ENCODE peak calls at places on chromosomes 16 and 17, in seven cellular contexts. H is PC-3; Z is kidney epithelial cell; P is CD8-positive, alpha-beta T cell; M is PC-9; Q is AG04450; X is Peyer's patch. K is an unnamed sample. For H3K27me3, the result is how much of the 10 kb centered on the place peaks cover.

GRCh38 chr16:10228779-10229178 is 46.6 kb upstream of the GRIN2A start:
- DNase-seq in H (peak), Z (no peak), P (no peak), M (no peak), Q (no peak), X (no peak), K (no peak)

GRCh38 chr16:322476-323143 is 29.9 kb downstream of the AXIN1 start:
- DNase-seq in H (no peak), Z (no peak), P (no peak), M (no peak), Q (no peak), X (no peak), K (no peak)

GRCh38 chr17:65819810-65820209 is 258.4 kb upstream of the AXIN2 start:
- DNase-seq in H (no peak), Z (no peak), P (no peak), M (no peak), Q (no peak), X (no peak), K (no peak)

GRCh38 chr17:76883744-76884525 is 15.7 kb downstream of the MGAT5B start:
- DNase-seq in H (no peak), Z (no peak), P (no peak), M (no peak), Q (no peak), X (no peak), K (no peak)

GRCh38 chr17:78535285-78536197 is 41.7 kb downstream of the DNAH17 start:
- DNase-seq in H (peak), Z (no peak), P (no peak), M (peak), Q (no peak), X (no peak), K (no peak)

GRCh38 chr17:72476134-72476533 is 355.3 kb downstream of the SOX9 start:
- DNase-seq in H (no peak), Z (no peak), P (no peak), M (no peak), Q (no peak), X (no peak), K (no peak)

GRCh38 chr17:78905111-78905510 is 2.1 kb upstream of the CEP295NL start:
- DNase-seq in H (no peak), Z (no peak), P (no peak), M (no peak), Q (no peak), X (no peak), K (no peak)

GRCh38 chr16:23505180-23505665 is 5.1 kb downstream of the GGA2 start:
- DNase-seq in H (no peak), Z (no peak), P (no peak), M (no peak), Q (no peak), X (no peak), K (no peak)

GRCh38 chr16:56609463-56609921 is 1.1 kb downstream of the MT2A start:
- DNase-seq in H (peak), Z (no peak), P (peak), M (no peak), Q (no peak), X (peak), K (peak)

GRCh38 chr17:82388223-82388921 is 16.8 kb downstream of the UTS2R start:
- DNase-seq in H (peak), Z (no peak), P (no peak), M (peak), Q (no peak), X (no peak), K (no peak)

GRCh38 chr17:32496348-32497078 is 9.7 kb downstream of the CDK5R1 start:
- DNase-seq in H (peak), Z (no peak), P (no peak), M (peak), Q (peak), X (no peak), K (no peak)

GRCh38 chr17:57667461-57667923 is 77.6 kb downstream of the CCDC182 start:
- DNase-seq in H (no peak), Z (no peak), P (no peak), M (no peak), Q (no peak), X (no peak), K (peak)

GRCh38 chr17:61306003-61306402 is 93.6 kb upstream of the TBX2 start:
- DNase-seq in H (peak), Z (no peak), P (no peak), M (no peak), Q (no peak), X (no peak), K (no peak)

GRCh38 chr16:48903054-48903453 is 293.1 kb upstream of the N4BP1 start:
- DNase-seq in H (no peak), Z (no peak), P (no peak), M (no peak), Q (no peak), X (no peak), K (no peak)

GRCh38 chr16:56331915-56332314 is 93.4 kb downstream of the AMFR start:
- DNase-seq in H (no peak), Z (no peak), P (no peak), M (no peak), Q (no peak), X (no peak), K (no peak)

GRCh38 chr17:70961341-70961740 is 792.0 kb downstream of the KCNJ2 start:
- DNase-seq in H (no peak), Z (no peak), P (no peak), M (no peak), Q (peak), X (no peak), K (no peak)

GRCh38 chr17:7263071-7263800 is 958 bp upstream of the CLDN7 start:
- DNase-seq in H (peak), Z (no peak), P (peak), M (peak), Q (no peak), X (peak), K (no peak)

GRCh38 chr16:73448970-73449369 is 401.0 kb upstream of the ZFHX3 start:
- DNase-seq in H (no peak), Z (no peak), P (no peak), M (no peak), Q (no peak), X (no peak), K (no peak)

GRCh38 chr16:30615358-30616076 is 5.3 kb upstream of the ZNF689 start:
- DNase-seq in H (peak), Z (no peak), P (peak), M (peak), Q (no peak), X (peak), K (peak)

GRCh38 chr17:29444589-29444988 is 54.4 kb downstream of the TAOK1 start:
- DNase-seq in H (peak), Z (no peak), P (no peak), M (no peak), Q (no peak), X (no peak), K (no peak)

GRCh38 chr17:74118504-74118903 is 85.0 kb upstream of the RPL38 start:
- DNase-seq in H (no peak), Z (no peak), P (no peak), M (no peak), Q (no peak), X (no peak), K (no peak)

GRCh38 chr17:75308732-75309629 is 19.7 kb upstream of the SLC25A19 start:
- DNase-seq in H (no peak), Z (no peak), P (no peak), M (peak), Q (no peak), X (no peak), K (no peak)

GRCh38 chr17:81734405-81735055 is 22.4 kb downstream of the SLC25A10 start:
- DNase-seq in H (no peak), Z (no peak), P (no peak), M (peak), Q (no peak), X (no peak), K (no peak)

GRCh38 chr17:36816889-36817288 is 120.4 kb upstream of the LHX1 start:
- DNase-seq in H (no peak), Z (no peak), P (no peak), M (no peak), Q (no peak), X (no peak), K (no peak)

GRCh38 chr17:15260376-15261062 is 4.6 kb downstream of the PMP22 start:
- DNase-seq in H (peak), Z (no peak), P (peak), M (peak), Q (peak), X (peak), K (peak)

GRCh38 chr17:33942414-33942813 is 312.7 kb upstream of the CCL2 start:
- DNase-seq in H (no peak), Z (no peak), P (no peak), M (no peak), Q (no peak), X (no peak), K (peak)

GRCh38 chr17:17125136-17126084 is 80.7 kb downstream of the PLD6 start:
- DNase-seq in H (no peak), Z (no peak), P (peak), M (no peak), Q (no peak), X (no peak), K (no peak)

GRCh38 chr17:77089118-77089477 is 51.7 kb upstream of the SEC14L1 start:
- DNase-seq in H (peak), Z (no peak), P (no peak), M (peak), Q (no peak), X (no peak), K (no peak)

GRCh38 chr16:73771676-73772075 is 524.9 kb upstream of the PSMD7 start:
- DNase-seq in H (no peak), Z (peak), P (no peak), M (no peak), Q (no peak), X (no peak), K (no peak)

GRCh38 chr17:43851744-43852143 is 4.8 kb downstream of the CD300LG start:
- DNase-seq in H (no peak), Z (no peak), P (no peak), M (no peak), Q (no peak), X (no peak), K (no peak)

GRCh38 chr16:84520778-84521770 is 16.6 kb upstream of the MEAK7 start:
- DNase-seq in H (peak), Z (no peak), P (no peak), M (no peak), Q (no peak), X (no peak), K (no peak)

DNA sequence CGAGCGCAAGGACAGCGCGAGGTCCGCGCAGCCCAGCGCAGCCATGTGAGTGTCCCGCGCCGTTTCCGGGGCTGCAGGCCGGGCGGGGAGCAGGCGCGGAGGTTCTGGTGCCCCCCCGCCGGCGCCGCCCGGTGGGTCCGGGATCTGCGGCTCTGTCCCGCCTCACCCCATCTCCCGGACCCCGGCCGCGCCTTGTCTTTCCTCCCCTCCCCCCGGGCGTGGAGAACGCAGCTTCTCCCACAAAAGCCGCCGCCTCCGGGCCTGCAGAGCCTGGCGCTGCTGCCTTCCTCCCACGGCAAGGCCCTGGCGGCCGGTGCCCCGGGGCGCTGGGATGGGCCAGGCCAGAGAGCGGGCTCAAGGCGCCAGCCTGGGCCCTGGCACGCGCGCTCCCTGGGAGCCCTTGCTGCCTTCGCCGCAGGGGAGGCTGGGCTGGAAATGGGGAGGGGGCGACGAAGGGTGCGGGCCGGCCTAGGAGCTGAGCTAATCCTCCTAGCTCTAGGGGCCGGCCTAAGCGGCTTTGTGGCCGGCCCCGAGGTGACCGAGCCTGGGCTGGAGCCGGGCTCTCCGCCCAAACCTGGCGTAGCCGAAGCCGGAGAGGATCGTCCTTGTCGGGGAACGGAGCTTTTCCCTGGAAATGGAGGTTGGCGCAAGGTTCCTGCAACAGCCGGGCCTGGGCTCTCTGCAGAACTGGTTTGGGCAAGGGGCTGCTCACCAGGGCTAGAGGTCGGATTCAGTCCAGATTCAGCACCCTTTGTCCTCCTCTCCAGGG is 425 bp downstream of the RIPOR1 start:
- DNase-seq in H (peak), Z (no peak), P (no peak), M (peak), Q (no peak), X (no peak), K (peak)
- TF ChIP-seq CTCF in H (no peak), Z (no peak), P (no peak), M (no peak), Q (no peak), X (no peak), K (no peak)

GRCh38 chr16:86025706-86026105 is 126.7 kb downstream of the IRF8 start:
- DNase-seq in H (no peak), Z (no peak), P (no peak), M (no peak), Q (no peak), X (no peak), K (no peak)
- H3K27me3 ChIP-seq in H (under half), Z (under half), P (under half), M (half or more), Q (under half), X (under half), K (under half)

DNA sequence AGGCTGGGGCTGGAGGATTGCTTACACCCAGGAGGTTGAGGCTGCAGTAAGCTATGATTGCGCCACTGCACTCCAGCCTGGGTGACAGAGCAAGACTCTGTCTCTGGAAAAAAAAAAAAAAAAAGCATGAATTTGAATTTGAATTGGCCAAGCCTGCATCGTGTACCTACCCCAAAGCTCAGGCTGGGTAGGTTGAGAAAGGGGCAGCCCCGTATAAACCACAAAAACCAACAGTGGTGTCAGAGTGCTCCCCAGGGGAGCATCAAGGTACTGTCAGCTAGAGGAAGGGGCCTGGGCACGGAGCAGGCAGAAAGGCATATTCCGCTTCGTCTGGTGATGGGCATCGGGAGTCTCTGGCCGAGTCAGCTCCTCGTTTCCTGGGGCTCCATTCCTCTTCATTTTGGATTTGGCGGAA is 40.9 kb downstream of the RAP1GAP2 start:
- DNase-seq in H (no peak), Z (no peak), P (peak), M (no peak), Q (no peak), X (peak), K (no peak)
- TF ChIP-seq CTCF in H (no peak), Z (no peak), P (peak), M (no peak), Q (no peak), X (no peak), K (no peak)

GRCh38 chr17:8828517-8828875 is 29.3 kb upstream of the MFSD6L start:
- DNase-seq in H (no peak), Z (no peak), P (no peak), M (no peak), Q (no peak), X (no peak), K (no peak)
- H3K27me3 ChIP-seq in H (under half), Z (under half), P (under half), M (under half), Q (under half), X (under half), K (under half)

GRCh38 chr17:27657620-27658019 is 26.6 kb downstream of the LGALS9 start:
- DNase-seq in H (peak), Z (no peak), P (no peak), M (no peak), Q (no peak), X (no peak), K (no peak)
- TF ChIP-seq CTCF in H (no peak), Z (no peak), P (no peak), M (no peak), Q (no peak), X (no peak), K (no peak)

DNA sequence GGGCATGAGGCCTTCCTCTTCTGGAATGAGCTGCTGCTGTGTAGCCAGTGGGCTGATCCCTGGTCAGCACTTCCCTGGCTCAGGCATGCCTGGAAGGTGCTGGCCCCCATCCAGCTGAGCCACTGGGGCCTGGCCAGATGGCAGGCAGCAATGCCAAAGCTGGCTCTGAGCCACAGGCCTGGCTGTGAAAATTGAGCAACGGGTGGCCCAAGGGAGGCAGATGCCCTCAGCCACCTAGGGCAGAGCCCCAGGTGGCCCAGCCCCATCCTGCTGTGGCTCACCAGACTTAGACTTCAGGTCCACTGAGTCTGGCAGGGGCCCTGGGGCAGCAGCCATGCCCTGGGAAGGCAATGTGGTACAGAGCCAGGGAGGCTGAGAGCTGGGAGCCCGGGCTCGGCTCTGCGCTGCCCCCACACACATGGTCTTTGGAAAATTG is 8.5 kb upstream of the CRHR1 start:
- DNase-seq in H (peak), Z (no peak), P (no peak), M (peak), Q (no peak), X (no peak), K (peak)
- H3K27me3 ChIP-seq in H (half or more), Z (under half), P (under half), M (half or more), Q (under half), X (under half), K (under half)

GRCh38 chr16:13833510-13833909 is 86.4 kb upstream of the ERCC4 start:
- DNase-seq in H (no peak), Z (no peak), P (no peak), M (no peak), Q (no peak), X (no peak), K (no peak)

GRCh38 chr16:13835357-13835756 is 84.6 kb upstream of the ERCC4 start:
- DNase-seq in H (no peak), Z (no peak), P (no peak), M (no peak), Q (no peak), X (no peak), K (no peak)

GRCh38 chr16:13829712-13830304 is 90.1 kb upstream of the ERCC4 start:
- DNase-seq in H (no peak), Z (no peak), P (no peak), M (no peak), Q (no peak), X (no peak), K (no peak)
- TF ChIP-seq CTCF in H (no peak), Z (no peak), P (no peak), M (no peak), Q (no peak), X (no peak), K (no peak)

K was measured in BE2C.